ENCODE peak calls at places on chromosomes 7 and 10, in five cellular contexts. K is osteoblast, T is GM12878, Z is HCT116, C is heart left ventricle. J is an unnamed sample.
A peak's percentile ranks its signal among the peaks of the same experiment; 100 is the strongest.

GRCh38 chr7:54833021-54833467 is 74.0 kb upstream of the SEC61G start:
- DNase-seq in T (no peak), K (peak; percentile 17), Z (no peak), C (no peak), J (no peak)

GRCh38 chr10:22791655-22792054 is 77.3 kb upstream of the PIP4K2A start:
- DNase-seq in C (no peak), K (no peak), Z (no peak), T (no peak), J (no peak)

GRCh38 chr10:93461124-93461806 is 20.9 kb downstream of the MYOF start:
- DNase-seq in Z (no peak), T (no peak), K (no peak), C (no peak), J (no peak)

GRCh38 chr10:11225935-11226334 is 208.3 kb downstream of the CELF2 start:
- DNase-seq in T (no peak), C (no peak), Z (no peak), K (no peak), J (peak; percentile 71)

GRCh38 chr10:88386878-88387773 is 196.0 kb downstream of the RNLS start:
- DNase-seq in Z (peak; percentile 43), C (peak; percentile 51), T (peak; percentile 80), K (peak; percentile 83), J (peak; percentile 90)

GRCh38 chr10:102624094-102624493 is 20.2 kb upstream of the TRIM8 start:
- DNase-seq in T (no peak), K (peak; percentile 46), Z (no peak), C (no peak), J (no peak)

GRCh38 chr7:124765401-124766352 is at the start of gene GPR37:
- DNase-seq in C (peak; percentile 7), K (peak; percentile 90), T (no peak), Z (peak; percentile 32), J (no peak)

GRCh38 chr10:33216661-33217427 is 117.6 kb downstream of the NRP1 start:
- DNase-seq in C (no peak), T (no peak), K (peak; percentile 62), Z (no peak), J (no peak)

GRCh38 chr10:17077905-17078289 is 51.7 kb downstream of the CUBN start:
- DNase-seq in C (no peak), K (no peak), Z (no peak), T (no peak), J (no peak)

GRCh38 chr10:33820531-33820930 is 486.1 kb upstream of the NRP1 start:
- DNase-seq in T (no peak), Z (no peak), C (no peak), K (no peak), J (no peak)

GRCh38 chr7:151838861-151839381 is 38.0 kb downstream of the PRKAG2 start:
- DNase-seq in C (no peak), T (peak; percentile 17), K (no peak), Z (no peak), J (peak; percentile 68)

GRCh38 chr7:116809636-116810266 is 52.6 kb upstream of the CAPZA2 start:
- DNase-seq in Z (peak; percentile 67), T (no peak), K (peak; percentile 86), C (peak; percentile 36), J (peak; percentile 19)

GRCh38 chr7:122303971-122304603 is 463 bp downstream of the FEZF1 start:
- DNase-seq in Z (no peak), T (no peak), C (no peak), K (peak; percentile 39), J (no peak)

GRCh38 chr7:39353615-39354376 is 212.4 kb upstream of the YAE1 start:
- DNase-seq in C (peak; percentile 15), T (no peak), K (no peak), Z (no peak), J (no peak)

GRCh38 chr7:30309302-30309701 is 24.9 kb downstream of the ZNRF2 start:
- DNase-seq in Z (no peak), C (no peak), K (no peak), T (no peak), J (no peak)
- H3K4me1 ChIP-seq in Z (peaks cover 6% of the 10 kb centered on the region), C (no peaks in the 10 kb centered on the region), K (no peaks in the 10 kb centered on the region), T (peaks cover 35% of the 10 kb centered on the region), J (no peaks in the 10 kb centered on the region)

DNA sequence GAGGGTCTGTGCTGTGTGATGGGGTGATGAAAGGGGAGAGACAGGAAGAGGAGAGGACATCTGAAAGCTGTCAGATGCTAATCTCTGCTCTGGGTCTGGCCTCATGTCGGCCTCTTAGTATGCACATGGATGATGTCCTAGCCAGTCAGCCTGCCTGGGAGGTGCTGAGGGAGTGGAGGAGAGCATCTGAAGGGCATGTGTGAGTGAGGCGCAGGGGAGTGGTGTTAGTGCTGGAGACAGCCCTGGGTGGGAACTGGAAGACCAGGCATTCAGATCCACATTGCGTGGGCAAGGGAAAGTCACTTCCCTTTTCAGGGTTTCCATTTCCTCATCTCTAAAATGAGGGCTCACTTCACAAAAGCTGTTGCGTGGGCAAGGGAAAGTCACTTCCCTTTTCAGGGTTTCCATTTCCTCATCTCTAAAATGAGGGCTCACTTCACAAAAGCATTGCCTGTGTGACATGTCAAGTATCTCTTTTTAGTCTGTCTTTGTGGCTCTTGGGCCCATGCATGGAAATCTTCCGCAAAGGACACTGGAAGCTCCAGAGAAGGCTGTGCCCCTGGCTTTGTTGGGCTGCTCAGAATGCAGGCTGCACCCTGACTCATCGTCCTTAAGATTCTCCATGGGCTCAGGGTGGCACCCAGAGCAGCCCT is 10.1 kb downstream of the SFTPD start:
- DNase-seq in T (no peak), Z (no peak), C (peak; percentile 54), K (no peak), J (no peak)
- H3K4me1 ChIP-seq in T (peaks cover 15% of the 10 kb centered on the region), Z (no peaks in the 10 kb centered on the region), C (no peaks in the 10 kb centered on the region), K (no peaks in the 10 kb centered on the region), J (no peaks in the 10 kb centered on the region)

GRCh38 chr7:134814730-134815364 is 35.4 kb downstream of the CALD1 start:
- DNase-seq in K (no peak), C (no peak), Z (no peak), T (no peak), J (no peak)

GRCh38 chr7:134809611-134810010 is 30.2 kb downstream of the CALD1 start:
- DNase-seq in T (no peak), Z (no peak), C (no peak), K (no peak), J (no peak)

GRCh38 chr7:134813668-134814067 is 34.2 kb downstream of the CALD1 start:
- DNase-seq in T (no peak), Z (no peak), K (no peak), C (no peak), J (no peak)

GRCh38 chr7:134806197-134806596 is 26.8 kb downstream of the CALD1 start:
- DNase-seq in Z (no peak), T (no peak), K (no peak), C (no peak), J (no peak)

GRCh38 chr7:134811798-134812197 is 32.4 kb downstream of the CALD1 start:
- DNase-seq in Z (no peak), C (no peak), T (no peak), K (no peak), J (no peak)
- H3K4me1 ChIP-seq in Z (no peaks in the 10 kb centered on the region), C (peaks cover 41% of the 10 kb centered on the region), T (no peaks in the 10 kb centered on the region), K (peaks cover 74% of the 10 kb centered on the region), J (no peaks in the 10 kb centered on the region)

GRCh38 chr10:129168660-129169059 is 298.4 kb upstream of the MGMT start:
- DNase-seq in C (no peak), K (no peak), T (no peak), Z (no peak), J (no peak)

GRCh38 chr10:129169115-129169514 is 297.9 kb upstream of the MGMT start:
- DNase-seq in K (no peak), C (no peak), T (no peak), Z (no peak), J (no peak)

GRCh38 chr10:129165770-129166169 is 301.3 kb upstream of the MGMT start:
- DNase-seq in K (no peak), C (no peak), Z (no peak), T (no peak), J (no peak)

GRCh38 chr10:129161184-129161583 is 305.9 kb upstream of the MGMT start:
- DNase-seq in C (no peak), Z (no peak), K (no peak), T (no peak), J (peak; percentile 9)

DNA sequence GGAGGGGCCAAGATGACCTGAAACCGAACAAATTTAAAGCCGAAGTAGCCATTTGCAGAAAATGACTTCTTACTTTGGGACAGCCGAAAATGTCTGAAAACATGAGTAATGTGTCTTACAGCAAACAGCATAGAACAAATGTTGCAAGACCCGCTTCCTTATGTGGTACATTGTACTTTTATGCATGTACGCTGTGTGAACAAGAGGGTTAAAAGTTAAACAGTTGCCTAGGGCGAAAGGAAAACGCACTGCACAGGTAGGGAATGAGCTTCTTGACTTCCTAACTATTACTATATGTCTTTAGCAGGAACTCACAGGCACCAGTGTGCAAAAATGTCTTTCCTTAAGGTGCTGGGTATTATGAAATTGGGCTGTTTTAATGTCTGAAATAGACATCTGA is 303.5 kb upstream of the MGMT start:
- DNase-seq in Z (no peak), K (no peak), C (no peak), T (no peak), J (no peak)
- H3K4me1 ChIP-seq in Z (no peaks in the 10 kb centered on the region), K (no peaks in the 10 kb centered on the region), C (no peaks in the 10 kb centered on the region), T (no peaks in the 10 kb centered on the region), J (no peaks in the 10 kb centered on the region)

DNA sequence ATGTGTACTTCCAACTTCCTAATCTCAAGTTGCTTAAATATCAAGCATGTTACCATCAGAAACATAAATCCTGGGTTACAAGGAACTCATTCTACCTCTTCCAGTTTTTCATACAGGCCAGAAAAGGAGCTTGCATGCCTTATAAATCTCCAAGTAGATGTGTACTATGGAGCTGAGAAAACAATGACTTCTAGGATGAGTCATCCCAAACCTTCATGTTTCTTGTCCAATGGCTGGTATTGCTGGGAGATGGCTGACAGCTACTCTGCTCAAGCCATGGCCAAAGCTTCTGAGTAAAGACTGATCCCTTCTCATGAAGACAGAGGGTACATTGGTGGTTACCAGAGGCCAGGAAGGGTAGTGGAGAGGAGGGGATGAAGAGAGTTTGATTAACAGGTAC is 8.6 kb downstream of the RAPGEF5 start:
- DNase-seq in Z (no peak), C (no peak), K (peak; percentile 63), T (no peak), J (no peak)
- H3K4me1 ChIP-seq in Z (peaks cover 34% of the 10 kb centered on the region), C (no peaks in the 10 kb centered on the region), K (peaks cover 15% of the 10 kb centered on the region), T (peaks cover 36% of the 10 kb centered on the region), J (peaks cover 80% of the 10 kb centered on the region)

GRCh38 chr10:101067356-101068083 is 5.7 kb downstream of the KAZALD1 start:
- DNase-seq in K (peak; percentile 97), Z (peak; percentile 91), C (peak; percentile 73), T (peak; percentile 44), J (peak; percentile 87)
- H3K4me1 ChIP-seq in K (peaks cover 32% of the 10 kb centered on the region), Z (peaks cover 79% of the 10 kb centered on the region), C (peaks cover 28% of the 10 kb centered on the region), T (peaks cover 41% of the 10 kb centered on the region), J (peaks cover 16% of the 10 kb centered on the region)